ENCODE peak calls at places on chromosomes 4 and X, in nine cellular contexts. E, C, P, F, Q, I, N, T and H are unnamed samples.

GRCh38 chr4:34921391-34921790 is 1322.9 kb downstream of the ARAP2 start:
- DNase-seq in F (no peak), I (no peak), P (no peak), T (no peak), E (no peak), Q (no peak), N (no peak), C (no peak), H (no peak)

GRCh38 chr4:57039345-57039744 is 60.6 kb downstream of the POLR2B start:
- DNase-seq in N (no peak), T (no peak), C (no peak), Q (peak), F (peak), I (no peak), P (no peak), E (no peak), H (no peak)

GRCh38 chrX:16113978-16114554 is 9.3 kb upstream of the GRPR start:
- DNase-seq in P (no peak), Q (no peak), C (no peak), F (no peak), I (no peak), E (no peak), N (no peak), T (no peak), H (no peak)

GRCh38 chr4:8855781-8856245 is 15.8 kb downstream of the HMX1 start:
- DNase-seq in E (no peak), F (no peak), C (no peak), Q (no peak), N (no peak), T (no peak), P (no peak), I (no peak), H (no peak)

GRCh38 chr4:169147217-169147616 is 123.5 kb downstream of the SH3RF1 start:
- DNase-seq in F (no peak), C (no peak), T (no peak), N (no peak), E (no peak), Q (peak), I (no peak), P (no peak), H (no peak)

GRCh38 chrX:143058096-143058495 is 32.4 kb downstream of the SPANXN4 start:
- DNase-seq in I (no peak), C (no peak), F (no peak), P (no peak), E (no peak), Q (no peak), N (no peak), T (no peak), H (no peak)

GRCh38 chrX:2391869-2392606 is 108.7 kb downstream of the DHRSX start:
- DNase-seq in Q (peak), F (peak), T (no peak), N (no peak), I (no peak), C (no peak), P (no peak), E (no peak), H (no peak)

GRCh38 chrX:120568047-120568446 is 7.3 kb upstream of the CUL4B start:
- DNase-seq in I (no peak), P (no peak), F (no peak), Q (no peak), T (no peak), C (no peak), E (no peak), N (no peak), H (no peak)

GRCh38 chr4:93710101-93710846 is 118.3 kb upstream of the ATOH1 start:
- DNase-seq in C (no peak), P (no peak), T (no peak), F (no peak), E (no peak), N (no peak), Q (no peak), I (no peak), H (no peak)

GRCh38 chr4:1658146-1658545 is 26.0 kb downstream of the FAM53A start:
- DNase-seq in T (no peak), E (no peak), P (no peak), Q (no peak), N (no peak), I (no peak), C (no peak), F (no peak), H (no peak)

GRCh38 chrX:30971761-30972603 is 82.9 kb upstream of the TAB3 start:
- DNase-seq in C (no peak), E (no peak), Q (peak), T (peak), N (no peak), I (no peak), F (peak), P (no peak), H (peak)

GRCh38 chrX:118823263-118824172 is at the start of gene ZCCHC12:
- DNase-seq in P (no peak), T (peak), C (peak), I (peak), E (no peak), N (no peak), F (peak), Q (peak), H (no peak)

GRCh38 chr4:138632856-138633255 is 382.7 kb upstream of the NOCT start:
- DNase-seq in F (no peak), E (no peak), T (no peak), N (no peak), I (no peak), P (no peak), Q (no peak), C (no peak), H (no peak)

GRCh38 chr4:82721819-82722423 is 76.7 kb downstream of the SCD5 start:
- DNase-seq in P (peak), C (no peak), T (peak), Q (peak), E (no peak), N (no peak), F (peak), I (no peak), H (peak)

GRCh38 chr4:55008166-55009056 is 117.0 kb downstream of the KDR start:
- DNase-seq in N (no peak), T (peak), I (peak), P (no peak), Q (peak), E (no peak), F (peak), C (no peak), H (no peak)

GRCh38 chrX:7372843-7373525 is 225.0 kb upstream of the PUDP start:
- DNase-seq in I (no peak), E (no peak), N (no peak), C (no peak), P (no peak), F (peak), Q (peak), T (no peak), H (no peak)

GRCh38 chr4:17817027-17817426 is 6.2 kb downstream of the NCAPG start:
- DNase-seq in N (no peak), C (no peak), I (no peak), F (peak), T (no peak), Q (peak), P (no peak), E (no peak), H (no peak)

GRCh38 chrX:32749075-32749474 is 462.3 kb downstream of the DMD start:
- DNase-seq in E (no peak), Q (no peak), F (no peak), C (no peak), P (no peak), N (no peak), I (no peak), T (no peak), H (no peak)

GRCh38 chr4:185911556-185912064 is 99.6 kb upstream of the SORBS2 start:
- DNase-seq in N (no peak), C (no peak), T (no peak), P (no peak), I (no peak), E (no peak), F (peak), Q (peak), H (no peak)

GRCh38 chr4:2867758-2868491 is 24.3 kb downstream of the ADD1 start:
- DNase-seq in Q (no peak), F (peak), P (no peak), T (no peak), C (peak), I (no peak), N (no peak), E (no peak), H (no peak)

GRCh38 chr4:180947421-180947820 is 1295.8 kb upstream of the TENM3 start:
- DNase-seq in T (no peak), N (no peak), F (peak), I (no peak), C (no peak), P (no peak), E (no peak), Q (no peak), H (no peak)

GRCh38 chr4:82948647-82949204 is 48.2 kb downstream of the THAP9 start:
- DNase-seq in F (no peak), P (no peak), E (no peak), Q (peak), C (no peak), T (no peak), N (no peak), I (no peak), H (no peak)

GRCh38 chr4:2049811-2050210 is 9.3 kb upstream of the NAT8L start:
- DNase-seq in E (no peak), F (no peak), N (no peak), Q (no peak), I (peak), P (no peak), C (no peak), T (no peak), H (no peak)

GRCh38 chr4:158484173-158484885 is 37.4 kb upstream of the RXFP1 start:
- DNase-seq in I (no peak), Q (no peak), F (no peak), N (no peak), P (no peak), E (no peak), C (no peak), T (no peak), H (no peak)

GRCh38 chrX:43882294-43882681 is at the start of gene MAOB:
- DNase-seq in E (no peak), F (peak), Q (peak), C (peak), I (peak), T (peak), N (no peak), P (no peak), H (no peak)

GRCh38 chrX:24117288-24117687 is 32.2 kb upstream of the ZFX start:
- DNase-seq in F (peak), E (no peak), I (no peak), P (no peak), C (peak), N (no peak), Q (peak), T (no peak), H (no peak)

GRCh38 chr4:142091085-142091513 is 454.7 kb downstream of the IL15 start:
- DNase-seq in I (no peak), T (no peak), F (peak), E (no peak), P (no peak), Q (peak), N (no peak), C (peak), H (no peak)

GRCh38 chrX:133335027-133335426 is 80.3 kb downstream of the GPC4 start:
- DNase-seq in N (no peak), F (peak), C (no peak), Q (no peak), P (no peak), I (no peak), E (no peak), T (peak), H (peak)

GRCh38 chrX:42934020-42934701 is 156.2 kb upstream of the PPP1R2C start:
- DNase-seq in P (no peak), E (no peak), T (no peak), F (no peak), C (no peak), I (no peak), Q (no peak), N (no peak), H (peak)

GRCh38 chrX:109281478-109282275 is 200.2 kb downstream of the GUCY2F start:
- DNase-seq in I (no peak), Q (peak), P (no peak), T (no peak), F (no peak), C (no peak), N (no peak), E (no peak), H (no peak)

GRCh38 chrX:47523297-47523696 is 37.7 kb upstream of the ARAF start:
- DNase-seq in T (peak), N (no peak), I (peak), C (peak), F (peak), Q (peak), E (peak), P (peak), H (peak)

GRCh38 chr4:23730998-23731397 is 158.8 kb downstream of the PPARGC1A start:
- DNase-seq in P (no peak), T (no peak), Q (no peak), I (no peak), F (no peak), C (no peak), N (no peak), E (no peak), H (no peak)

GRCh38 chr4:11618666-11619282 is 190.1 kb upstream of the HS3ST1 start:
- DNase-seq in T (no peak), Q (no peak), P (no peak), E (no peak), I (no peak), F (no peak), C (no peak), N (no peak), H (no peak)

GRCh38 chr4:120922390-120923200 is at the start of gene PRDM5:
- DNase-seq in P (no peak), Q (peak), E (peak), I (peak), T (peak), F (peak), N (no peak), C (peak), H (no peak)

GRCh38 chr4:169912996-169913395 is 113.2 kb downstream of the MFAP3L start:
- DNase-seq in T (no peak), F (no peak), N (no peak), Q (no peak), C (no peak), E (no peak), I (no peak), P (no peak), H (no peak)

GRCh38 chr4:7649741-7650531 is 215.2 kb upstream of the PSAPL1 start:
- DNase-seq in E (peak), C (no peak), Q (peak), T (peak), F (peak), N (peak), I (peak), P (no peak), H (no peak)

GRCh38 chrX:26295425-26295824 is 79.5 kb downstream of the MAGEB5 start:
- DNase-seq in F (no peak), P (no peak), T (no peak), I (no peak), E (no peak), Q (no peak), N (no peak), C (no peak), H (no peak)